ENCODE peak calls at places on chromosomes 16 and 17, in ten cellular contexts. R is GM12891; H is GM23338; Z is lower leg skin; U is GM23248; N is B cell; V is kidney tubule cell; W is activated CD4-positive, alpha-beta T cell treated with anti-CD3 and anti-CD28 coated beads, Interleukin-2, amount 50 U/mL, for 1 hour; T is HFFc6; C is NAMALWA. F is an unnamed sample.

GRCh38 chr17:74738051-74738996 is 1.3 kb downstream of the RAB37 start:
- DNase-seq in R (no peak), H (no peak), Z (no peak), U (no peak), N (peak), V (no peak), W (peak), T (no peak), C (peak), F (peak)

GRCh38 chr17:57971572-57971971 is 16.4 kb upstream of the CUEDC1 start:
- DNase-seq in R (no peak), H (no peak), Z (peak), U (no peak), N (no peak), V (no peak), W (no peak), T (no peak), C (no peak), F (no peak)

GRCh38 chr16:11665071-11665491 is 3.2 kb upstream of the SNN start:
- DNase-seq in R (no peak), H (peak), Z (no peak), U (no peak), N (no peak), V (no peak), W (no peak), T (no peak), C (peak), F (no peak)

GRCh38 chr16:87333101-87333500 is 15.9 kb upstream of the C16orf95 start:
- DNase-seq in R (no peak), H (no peak), Z (no peak), U (no peak), N (peak), V (no peak), W (no peak), T (no peak), C (no peak), F (no peak)

GRCh38 chr17:1179635-1180433 is at the start of gene ABR:
- DNase-seq in R (peak), H (peak), Z (peak), U (peak), N (peak), V (no peak), W (peak), T (no peak), C (peak), F (peak)

GRCh38 chr17:39863918-39864746 is at the start of gene IKZF3:
- DNase-seq in R (no peak), H (peak), Z (peak), U (peak), N (peak), V (peak), W (peak), T (no peak), C (peak), F (peak)

GRCh38 chr17:74972107-74972972 is at the start of gene HID1:
- DNase-seq in R (peak), H (peak), Z (peak), U (peak), N (peak), V (peak), W (peak), T (no peak), C (peak), F (peak)

GRCh38 chr17:63649813-63650212 is 27.6 kb downstream of the MAP3K3 start:
- DNase-seq in R (no peak), H (no peak), Z (no peak), U (no peak), N (no peak), V (no peak), W (no peak), T (no peak), C (no peak), F (no peak)

GRCh38 chr16:49596119-49596518 is 222.5 kb downstream of the C16orf78 start:
- DNase-seq in R (no peak), H (no peak), Z (peak), U (no peak), N (no peak), V (no peak), W (no peak), T (no peak), C (no peak), F (peak)

GRCh38 chr16:14097182-14097951 is 26.2 kb downstream of the MRTFB start:
- DNase-seq in R (no peak), H (no peak), Z (no peak), U (no peak), N (no peak), V (peak), W (no peak), T (peak), C (no peak), F (peak)

GRCh38 chr16:80080287-80080851 is 460.4 kb upstream of the DYNLRB2 start:
- DNase-seq in R (no peak), H (no peak), Z (no peak), U (no peak), N (no peak), V (no peak), W (no peak), T (no peak), C (no peak), F (no peak)

GRCh38 chr17:11097121-11097520 is 143.9 kb upstream of the SHISA6 start:
- DNase-seq in R (no peak), H (peak), Z (no peak), U (no peak), N (no peak), V (no peak), W (no peak), T (no peak), C (no peak), F (no peak)

GRCh38 chr16:11224894-11225676 is 30.9 kb downstream of the SOCS1 start:
- DNase-seq in R (peak), H (no peak), Z (peak), U (no peak), N (peak), V (no peak), W (peak), T (no peak), C (peak), F (no peak)

GRCh38 chr17:45261577-45262515 is at the start of gene SPATA32:
- DNase-seq in R (peak), H (peak), Z (peak), U (peak), N (peak), V (peak), W (peak), T (no peak), C (no peak), F (peak)

GRCh38 chr16:81148277-81148676 is 52.1 kb upstream of the GCSH start:
- DNase-seq in R (no peak), H (no peak), Z (no peak), U (no peak), N (no peak), V (no peak), W (no peak), T (no peak), C (no peak), F (no peak)

GRCh38 chr17:75564195-75564594 is 23.4 kb upstream of the MYO15B start:
- DNase-seq in R (no peak), H (no peak), Z (no peak), U (no peak), N (no peak), V (no peak), W (no peak), T (no peak), C (no peak), F (no peak)

GRCh38 chr16:66895697-66895995 is 15.3 kb downstream of the PDP2 start:
- DNase-seq in R (peak), H (no peak), Z (no peak), U (no peak), N (peak), V (no peak), W (no peak), T (no peak), C (no peak), F (no peak)

GRCh38 chr16:30570621-30571443 is 682 bp downstream of the ZNF688 start:
- DNase-seq in R (no peak), H (peak), Z (no peak), U (peak), N (peak), V (peak), W (no peak), T (peak), C (no peak), F (peak)

GRCh38 chr16:4474192-4474961 is at the start of gene NMRAL1:
- DNase-seq in R (peak), H (peak), Z (peak), U (peak), N (peak), V (peak), W (peak), T (peak), C (peak), F (peak)

GRCh38 chr16:57489229-57489628 is 2.9 kb upstream of the DOK4 start:
- DNase-seq in R (no peak), H (no peak), Z (no peak), U (no peak), N (no peak), V (no peak), W (no peak), T (no peak), C (no peak), F (no peak)

GRCh38 chr16:89395150-89396142 is 94.9 kb downstream of the ANKRD11 start:
- DNase-seq in R (no peak), H (no peak), Z (peak), U (peak), N (no peak), V (peak), W (no peak), T (peak), C (no peak), F (peak)

GRCh38 chr17:13642188-13642587 is 40.5 kb upstream of the HS3ST3A1 start:
- DNase-seq in R (no peak), H (no peak), Z (no peak), U (no peak), N (no peak), V (no peak), W (no peak), T (no peak), C (no peak), F (no peak)

GRCh38 chr17:55117063-55117611 is 147.6 kb upstream of the HLF start:
- DNase-seq in R (no peak), H (no peak), Z (no peak), U (no peak), N (no peak), V (no peak), W (no peak), T (no peak), C (no peak), F (no peak)